ENCODE peak calls at places on chromosomes 11 and 22, in eight cellular contexts. C is adrenal gland, Y is sigmoid colon, A is GM12865, B is GM23248, J is AG10803, T is epithelial cell of esophagus, G is K562. O is an unnamed sample.

GRCh38 chr11:1152316-1153104 is 5.2 kb upstream of the MUC5AC start:
- DNase-seq in A (peak), B (no peak), J (peak), T (no peak), Y (no peak), C (no peak), G (peak), O (no peak)

GRCh38 chr11:134531331-134532135 is 119.5 kb upstream of the B3GAT1 start:
- DNase-seq in C (no peak), A (no peak), Y (peak), T (no peak), J (no peak), B (no peak), G (no peak), O (no peak)

GRCh38 chr11:122019908-122020694 is 95.9 kb downstream of the BLID start:
- DNase-seq in A (no peak), C (no peak), G (no peak), J (no peak), B (no peak), Y (no peak), T (no peak), O (no peak)

GRCh38 chr11:35305670-35306382 is 113.5 kb downstream of the SLC1A2 start:
- DNase-seq in A (peak), T (peak), J (peak), B (peak), C (peak), G (peak), Y (no peak), O (no peak)

GRCh38 chr11:111561801-111562325 is 21.3 kb downstream of the LAYN start:
- DNase-seq in Y (no peak), T (peak), A (no peak), G (no peak), C (no peak), J (peak), B (peak), O (peak)

GRCh38 chr22:34416321-34416900 is 496.1 kb upstream of the LARGE1 start:
- DNase-seq in J (no peak), A (no peak), Y (no peak), G (no peak), B (no peak), C (no peak), T (no peak), O (no peak)

GRCh38 chr22:23035557-23036277 is 34.6 kb upstream of the GNAZ start:
- DNase-seq in Y (no peak), B (no peak), J (no peak), C (no peak), T (no peak), G (peak), A (peak), O (no peak)

GRCh38 chr11:120626791-120627190 is 115.2 kb downstream of the GRIK4 start:
- DNase-seq in A (no peak), Y (no peak), C (no peak), T (no peak), G (no peak), B (no peak), J (no peak), O (no peak)

GRCh38 chr11:131993291-131993690 is 622.9 kb downstream of the NTM start:
- DNase-seq in T (peak), G (no peak), A (no peak), C (no peak), Y (no peak), B (no peak), J (no peak), O (no peak)

GRCh38 chr11:61777234-61778090 is 14.9 kb downstream of the TMEM258 start:
- DNase-seq in G (peak), B (peak), T (no peak), C (peak), J (no peak), A (no peak), Y (no peak), O (no peak)

GRCh38 chr22:43164636-43165035 is 13.3 kb downstream of the TSPO start:
- DNase-seq in G (no peak), J (no peak), C (no peak), T (no peak), Y (no peak), B (peak), A (no peak), O (no peak)

GRCh38 chr11:104078250-104078649 is 41.8 kb downstream of the DDI1 start:
- DNase-seq in B (no peak), T (no peak), A (no peak), J (no peak), Y (no peak), G (no peak), C (no peak), O (no peak)

DNA sequence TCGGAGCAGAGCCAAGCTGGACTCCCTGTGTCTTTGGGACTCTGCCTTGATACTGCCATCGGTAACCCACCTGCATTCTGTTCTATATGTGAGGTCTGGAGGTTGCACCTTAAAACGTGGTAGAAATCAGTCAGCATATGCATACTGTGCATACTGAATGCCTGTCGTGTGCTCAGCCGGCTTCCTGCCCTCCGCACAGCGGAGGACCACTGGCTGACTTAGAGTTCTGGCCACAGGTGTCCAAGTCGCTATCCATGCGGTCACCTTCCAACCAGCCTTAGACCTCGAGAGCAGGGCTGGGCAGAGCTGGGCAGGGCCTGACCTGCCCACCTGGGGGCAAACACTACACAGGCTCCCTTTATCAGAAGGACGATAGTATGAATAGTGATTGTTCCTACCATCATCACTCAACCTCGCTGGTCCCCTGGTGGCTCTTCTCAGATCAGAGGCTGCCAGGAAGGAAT is 3.8 kb downstream of the TBC1D10C start:
- DNase-seq in J (no peak), B (no peak), G (no peak), A (no peak), Y (no peak), T (no peak), C (no peak), O (no peak)
- H3K4me3 ChIP-seq in J (no peak), B (no peak), G (no peak), A (no peak), Y (no peak), T (no peak), C (no peak), O (no peak)

GRCh38 chr22:19819911-19820879 is 34.5 kb downstream of the GNB1L start:
- DNase-seq in G (no peak), A (no peak), C (no peak), T (no peak), J (no peak), B (no peak), Y (peak), O (no peak)

GRCh38 chr22:19817561-19818263 is 37.0 kb downstream of the GNB1L start:
- DNase-seq in B (no peak), C (no peak), T (no peak), Y (no peak), G (no peak), J (no peak), A (no peak), O (no peak)

GRCh38 chr22:19818264-19819208 is 36.1 kb downstream of the GNB1L start:
- DNase-seq in G (no peak), J (no peak), A (no peak), C (no peak), Y (no peak), B (no peak), T (no peak), O (no peak)

GRCh38 chr22:19820880-19821522 is 33.7 kb downstream of the GNB1L start:
- DNase-seq in A (no peak), B (no peak), G (no peak), T (no peak), C (no peak), J (no peak), Y (peak), O (no peak)

DNA sequence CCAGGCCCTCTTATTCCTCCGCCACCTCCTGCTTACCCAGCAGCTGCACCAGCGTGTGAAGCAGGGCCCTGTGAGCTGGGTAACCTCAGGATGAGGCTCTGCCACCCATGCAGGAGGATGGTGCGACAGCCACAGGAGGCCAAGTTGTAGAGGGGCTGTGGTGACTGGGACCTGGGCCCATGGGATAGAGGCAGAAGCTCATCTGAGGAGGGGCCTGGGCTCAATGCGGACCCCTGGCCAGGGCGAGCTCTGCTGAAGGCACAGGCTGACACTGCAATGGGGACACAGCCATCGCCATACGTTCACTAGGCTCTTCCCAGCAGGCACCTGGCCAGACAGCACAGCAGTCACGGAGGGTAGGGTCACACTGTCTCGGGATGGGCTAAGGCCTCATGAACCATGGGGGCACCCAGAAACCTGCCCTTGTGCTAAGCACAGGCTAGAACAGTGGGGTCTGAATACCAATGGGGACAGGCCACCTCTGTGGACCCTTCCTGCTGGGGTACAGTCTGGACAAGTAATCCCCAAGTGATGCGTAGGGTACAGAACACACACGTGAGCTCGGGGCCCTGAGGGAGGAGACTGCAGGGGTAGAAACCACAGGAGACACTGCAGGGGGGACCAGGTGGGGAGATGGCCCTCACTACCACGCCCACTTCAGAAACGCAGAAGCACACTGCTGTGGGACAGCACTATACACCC is 35.3 kb downstream of the GNB1L start:
- DNase-seq in J (no peak), A (no peak), T (no peak), G (no peak), Y (peak), C (no peak), B (no peak), O (no peak)
- H3K4me3 ChIP-seq in J (no peak), A (no peak), T (no peak), G (no peak), Y (no peak), C (no peak), B (no peak), O (no peak)

DNA sequence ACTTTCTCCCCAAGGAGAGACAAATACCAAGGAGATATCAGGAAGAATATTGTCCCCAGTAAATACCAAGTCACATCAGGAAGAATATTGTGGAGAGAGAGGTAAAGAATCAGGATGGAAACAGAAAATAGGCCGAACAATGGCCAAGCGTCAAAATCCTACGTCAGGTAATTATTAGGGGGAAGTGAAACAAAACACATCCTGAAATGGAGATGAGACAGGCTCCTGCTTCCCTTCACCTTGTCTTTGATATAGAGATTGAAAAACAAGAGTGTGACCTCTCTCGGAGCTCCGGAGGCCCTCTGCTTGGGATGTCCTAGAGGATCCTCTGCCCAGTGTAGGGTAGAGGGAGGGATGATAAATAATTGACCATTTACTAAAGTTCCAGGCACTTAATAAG is 27.4 kb upstream of the IZUMO1R start:
- DNase-seq in Y (no peak), T (no peak), G (no peak), B (no peak), A (no peak), C (no peak), J (no peak), O (no peak)
- H3K4me3 ChIP-seq in Y (no peak), T (no peak), G (no peak), B (no peak), A (no peak), C (no peak), J (no peak), O (no peak)

GRCh38 chr22:38426628-38427027 is 28.4 kb downstream of the KCNJ4 start:
- DNase-seq in Y (no peak), T (no peak), J (no peak), B (no peak), C (no peak), A (no peak), G (no peak), O (no peak)
- H3K4me3 ChIP-seq in Y (no peak), T (no peak), J (no peak), B (no peak), C (no peak), A (no peak), G (no peak), O (no peak)

O was measured in retinal pigment epithelial cell.